ENCODE peak calls at places on chromosomes 12 and 14, in ten cellular contexts. I is astrocyte; U is aorta; N is NCI-H2107; O is CD8-positive, alpha-beta memory T cell; E is NCI-H446; Y is neural crest cell; L is fibroblast of the conjunctiva; X is HTR-8/SVneo; R is NCI-H1417. M is an unnamed sample.

GRCh38 chr14:22505751-22506710 is 83.0 kb downstream of the DAD1 start:
- DNase-seq in I (no peak), U (no peak), N (no peak), O (no peak), E (no peak), Y (no peak), L (no peak), X (no peak), R (no peak), M (peak; percentile 26)

GRCh38 chr14:80607430-80608200 is 333.9 kb downstream of the CEP128 start:
- DNase-seq in I (no peak), U (no peak), N (no peak), O (no peak), E (peak; percentile 14), Y (no peak), L (no peak), X (no peak), R (peak; percentile 3), M (no peak)

GRCh38 chr12:24960222-24960855 is 11.4 kb upstream of the BCAT1 start:
- DNase-seq in I (peak; percentile 47), U (peak; percentile 62), N (no peak), O (no peak), E (peak; percentile 48), Y (peak; percentile 22), L (peak; percentile 20), X (peak; percentile 45), R (peak; percentile 11), M (no peak)

GRCh38 chr12:3293013-3293412 is 198.0 kb upstream of the PRMT8 start:
- DNase-seq in I (no peak), U (no peak), N (no peak), O (no peak), E (no peak), Y (no peak), L (no peak), X (no peak), R (no peak), M (no peak)

GRCh38 chr14:88698651-88699050 is 94.1 kb downstream of the EML5 start:
- DNase-seq in I (no peak), U (no peak), N (no peak), O (no peak), E (no peak), Y (no peak), L (no peak), X (no peak), R (no peak), M (no peak)

GRCh38 chr12:15719230-15719629 is 70.0 kb downstream of the EPS8 start:
- DNase-seq in I (no peak), U (no peak), N (no peak), O (no peak), E (no peak), Y (no peak), L (no peak), X (no peak), R (peak; percentile 39), M (no peak)

GRCh38 chr14:99271951-99272668 is at the start of gene BCL11B:
- DNase-seq in I (peak; percentile 76), U (peak; percentile 72), N (peak; percentile 97), O (peak; percentile 88), E (peak; percentile 97), Y (peak; percentile 67), L (peak; percentile 63), X (peak; percentile 72), R (peak; percentile 90), M (peak; percentile 86)

GRCh38 chr14:55782166-55782565 is 202.2 kb downstream of the KTN1 start:
- DNase-seq in I (no peak), U (no peak), N (no peak), O (no peak), E (no peak), Y (no peak), L (no peak), X (no peak), R (no peak), M (no peak)

GRCh38 chr12:29799591-29799990 is 15.8 kb upstream of the TMTC1 start:
- DNase-seq in I (peak; percentile 6), U (no peak), N (no peak), O (no peak), E (no peak), Y (no peak), L (no peak), X (no peak), R (no peak), M (no peak)

GRCh38 chr12:68675098-68675842 is 11.5 kb upstream of the NUP107 start:
- DNase-seq in I (peak; percentile 25), U (no peak), N (no peak), O (peak; percentile 68), E (no peak), Y (no peak), L (no peak), X (no peak), R (no peak), M (peak; percentile 70)

GRCh38 chr14:105862581-105863239 is 336.3 kb downstream of the TMEM121 start:
- DNase-seq in I (no peak), U (peak; percentile 33), N (no peak), O (no peak), E (no peak), Y (no peak), L (no peak), X (no peak), R (no peak), M (peak; percentile 28)

GRCh38 chr14:54818201-54819133 is 84.2 kb downstream of the GCH1 start:
- DNase-seq in I (peak; percentile 95), U (no peak), N (peak; percentile 78), O (no peak), E (no peak), Y (no peak), L (peak; percentile 20), X (peak; percentile 85), R (peak; percentile 91), M (no peak)

GRCh38 chr14:20873370-20874177 is 17.6 kb upstream of the RNASE3 start:
- DNase-seq in I (peak; percentile 5), U (peak; percentile 92), N (no peak), O (peak; percentile 56), E (peak; percentile 69), Y (peak; percentile 84), L (peak; percentile 56), X (peak; percentile 10), R (no peak), M (peak; percentile 68)

GRCh38 chr12:125186471-125187147 is 121.4 kb downstream of the AACS start:
- DNase-seq in I (peak; percentile 18), U (no peak), N (no peak), O (no peak), E (no peak), Y (no peak), L (no peak), X (no peak), R (no peak), M (no peak)

GRCh38 chr14:79090781-79091180 is 920.6 kb downstream of the NRXN3 start:
- DNase-seq in I (peak; percentile 4), U (no peak), N (no peak), O (no peak), E (peak; percentile 53), Y (no peak), L (no peak), X (no peak), R (no peak), M (no peak)

GRCh38 chr12:51788876-51789275 is 59.6 kb downstream of the FIGNL2 start:
- DNase-seq in I (peak; percentile 76), U (no peak), N (no peak), O (no peak), E (no peak), Y (no peak), L (no peak), X (peak; percentile 51), R (no peak), M (no peak)

GRCh38 chr12:68530965-68531364 is 79.7 kb upstream of the RAP1B start:
- DNase-seq in I (peak; percentile 85), U (peak; percentile 45), N (no peak), O (no peak), E (peak; percentile 34), Y (no peak), L (peak; percentile 69), X (peak; percentile 33), R (no peak), M (no peak)

GRCh38 chr14:103398427-103399195 is 13.4 kb downstream of the MARK3 start:
- DNase-seq in I (peak; percentile 49), U (no peak), N (no peak), O (no peak), E (no peak), Y (no peak), L (no peak), X (no peak), R (no peak), M (no peak)

M was measured in CD4-positive, alpha-beta T cell.